ENCODE peak calls at places on chromosome 7, in seven cellular contexts. One of them, this sample, is unnamed.

GRCh38 chr7:81740403-81740802 is 29.4 kb downstream of the HGF start:
- DNase-seq in endothelial cell: no peak
- DNase-seq in CD4-positive, CD25-positive, alpha-beta regulatory T cell: no peak
- DNase-seq in H1: no peak
- DNase-seq in Kasumi-1: no peak
- DNase-seq in kidney glomerular epithelial cell: no peak
- DNase-seq in NCI-H1694 treated with DMSO at 0.1 percent for 48 hours: no peak
- DNase-seq in this sample: no peak

GRCh38 chr7:23469150-23469960 is 936 bp downstream of the IGF2BP3 start:
- DNase-seq in Kasumi-1: no peak
- DNase-seq in kidney glomerular epithelial cell: no peak
- DNase-seq in H1: no peak
- DNase-seq in endothelial cell: peak
- DNase-seq in CD4-positive, CD25-positive, alpha-beta regulatory T cell: no peak
- DNase-seq in NCI-H1694 treated with DMSO at 0.1 percent for 48 hours: no peak
- DNase-seq in this sample: peak

GRCh38 chr7:142808802-142809583 is 38.2 kb downstream of the PRSS2 start:
- DNase-seq in H1: no peak
- DNase-seq in kidney glomerular epithelial cell: no peak
- DNase-seq in Kasumi-1: no peak
- DNase-seq in NCI-H1694 treated with DMSO at 0.1 percent for 48 hours: no peak
- DNase-seq in endothelial cell: no peak
- DNase-seq in CD4-positive, CD25-positive, alpha-beta regulatory T cell: peak
- DNase-seq in this sample: peak

GRCh38 chr7:136874393-136875032 is 6.1 kb downstream of the CHRM2 start:
- DNase-seq in endothelial cell: no peak
- DNase-seq in CD4-positive, CD25-positive, alpha-beta regulatory T cell: no peak
- DNase-seq in H1: no peak
- DNase-seq in NCI-H1694 treated with DMSO at 0.1 percent for 48 hours: no peak
- DNase-seq in Kasumi-1: peak
- DNase-seq in kidney glomerular epithelial cell: peak
- DNase-seq in this sample: no peak

GRCh38 chr7:22945584-22945983 is 68.3 kb downstream of the HYCC1 start:
- DNase-seq in endothelial cell: no peak
- DNase-seq in H1: no peak
- DNase-seq in CD4-positive, CD25-positive, alpha-beta regulatory T cell: no peak
- DNase-seq in Kasumi-1: no peak
- DNase-seq in NCI-H1694 treated with DMSO at 0.1 percent for 48 hours: no peak
- DNase-seq in kidney glomerular epithelial cell: no peak
- DNase-seq in this sample: no peak

GRCh38 chr7:51543801-51544553 is 227.4 kb upstream of the COBL start:
- DNase-seq in kidney glomerular epithelial cell: no peak
- DNase-seq in Kasumi-1: no peak
- DNase-seq in endothelial cell: no peak
- DNase-seq in H1: no peak
- DNase-seq in CD4-positive, CD25-positive, alpha-beta regulatory T cell: no peak
- DNase-seq in NCI-H1694 treated with DMSO at 0.1 percent for 48 hours: no peak
- DNase-seq in this sample: no peak

GRCh38 chr7:152342796-152343195 is 93.0 kb downstream of the KMT2C start:
- DNase-seq in H1: no peak
- DNase-seq in Kasumi-1: no peak
- DNase-seq in NCI-H1694 treated with DMSO at 0.1 percent for 48 hours: no peak
- DNase-seq in CD4-positive, CD25-positive, alpha-beta regulatory T cell: no peak
- DNase-seq in kidney glomerular epithelial cell: no peak
- DNase-seq in endothelial cell: no peak
- DNase-seq in this sample: no peak

GRCh38 chr7:97018126-97018601 is 6.5 kb downstream of the DLX5 start:
- DNase-seq in kidney glomerular epithelial cell: no peak
- DNase-seq in CD4-positive, CD25-positive, alpha-beta regulatory T cell: no peak
- DNase-seq in endothelial cell: no peak
- DNase-seq in NCI-H1694 treated with DMSO at 0.1 percent for 48 hours: no peak
- DNase-seq in H1: no peak
- DNase-seq in Kasumi-1: no peak
- DNase-seq in this sample: no peak

GRCh38 chr7:122457969-122458368 is 153.4 kb upstream of the FEZF1 start:
- DNase-seq in kidney glomerular epithelial cell: no peak
- DNase-seq in endothelial cell: no peak
- DNase-seq in CD4-positive, CD25-positive, alpha-beta regulatory T cell: no peak
- DNase-seq in NCI-H1694 treated with DMSO at 0.1 percent for 48 hours: no peak
- DNase-seq in Kasumi-1: no peak
- DNase-seq in H1: no peak
- DNase-seq in this sample: no peak

GRCh38 chr7:375491-375821 is 85.5 kb downstream of the FOXL3 start:
- DNase-seq in NCI-H1694 treated with DMSO at 0.1 percent for 48 hours: no peak
- DNase-seq in endothelial cell: peak
- DNase-seq in Kasumi-1: no peak
- DNase-seq in kidney glomerular epithelial cell: no peak
- DNase-seq in H1: no peak
- DNase-seq in CD4-positive, CD25-positive, alpha-beta regulatory T cell: no peak
- DNase-seq in this sample: no peak

GRCh38 chr7:40918701-40919271 is 784.0 kb downstream of the SUGCT start:
- DNase-seq in endothelial cell: no peak
- DNase-seq in CD4-positive, CD25-positive, alpha-beta regulatory T cell: no peak
- DNase-seq in kidney glomerular epithelial cell: peak
- DNase-seq in NCI-H1694 treated with DMSO at 0.1 percent for 48 hours: no peak
- DNase-seq in Kasumi-1: no peak
- DNase-seq in H1: no peak
- DNase-seq in this sample: no peak

GRCh38 chr7:156662269-156662668 is 21.7 kb downstream of the RNF32 start:
- DNase-seq in NCI-H1694 treated with DMSO at 0.1 percent for 48 hours: no peak
- DNase-seq in endothelial cell: no peak
- DNase-seq in H1: no peak
- DNase-seq in kidney glomerular epithelial cell: no peak
- DNase-seq in CD4-positive, CD25-positive, alpha-beta regulatory T cell: no peak
- DNase-seq in Kasumi-1: no peak
- DNase-seq in this sample: no peak

GRCh38 chr7:939843-940242 is 14.6 kb downstream of the ADAP1 start:
- DNase-seq in H1: no peak
- DNase-seq in kidney glomerular epithelial cell: no peak
- DNase-seq in CD4-positive, CD25-positive, alpha-beta regulatory T cell: no peak
- DNase-seq in NCI-H1694 treated with DMSO at 0.1 percent for 48 hours: no peak
- DNase-seq in Kasumi-1: no peak
- DNase-seq in endothelial cell: no peak
- DNase-seq in this sample: no peak

GRCh38 chr7:87345166-87345927 is at the start of gene CROT:
- DNase-seq in H1: peak
- DNase-seq in CD4-positive, CD25-positive, alpha-beta regulatory T cell: peak
- DNase-seq in Kasumi-1: peak
- DNase-seq in NCI-H1694 treated with DMSO at 0.1 percent for 48 hours: peak
- DNase-seq in endothelial cell: peak
- DNase-seq in kidney glomerular epithelial cell: peak
- DNase-seq in this sample: peak

GRCh38 chr7:106613279-106613678 is 47.7 kb downstream of the CCDC71L start:
- DNase-seq in H1: no peak
- DNase-seq in kidney glomerular epithelial cell: no peak
- DNase-seq in endothelial cell: no peak
- DNase-seq in Kasumi-1: no peak
- DNase-seq in NCI-H1694 treated with DMSO at 0.1 percent for 48 hours: no peak
- DNase-seq in CD4-positive, CD25-positive, alpha-beta regulatory T cell: no peak
- DNase-seq in this sample: no peak

This sample was measured in germinal center.